ENCODE peak calls at places on chromosomes 13 and 19, in four cellular contexts. One of them, this sample, is unnamed.

GRCh38 chr19:14450168-14450874 is 17.2 kb downstream of the PKN1 start:
- DNase-seq in CD8-positive, alpha-beta T cell: peak
- DNase-seq in germinal center: peak
- DNase-seq in T-helper 1 cell: peak
- DNase-seq in this sample: peak

GRCh38 chr19:19170053-19170945 is at the start of gene MEF2B:
- DNase-seq in CD8-positive, alpha-beta T cell: peak
- DNase-seq in germinal center: peak
- DNase-seq in T-helper 1 cell: peak
- DNase-seq in this sample: peak

GRCh38 chr13:30255696-30256095 is 51.7 kb downstream of the KATNAL1 start:
- DNase-seq in CD8-positive, alpha-beta T cell: no peak
- DNase-seq in germinal center: no peak
- DNase-seq in T-helper 1 cell: no peak
- DNase-seq in this sample: no peak

GRCh38 chr13:87676254-87677042 is 5.3 kb downstream of the SLITRK5 start:
- DNase-seq in CD8-positive, alpha-beta T cell: no peak
- DNase-seq in germinal center: no peak
- DNase-seq in T-helper 1 cell: no peak
- DNase-seq in this sample: no peak

GRCh38 chr19:16012552-16012951 is 63.7 kb upstream of the TPM4 start:
- DNase-seq in CD8-positive, alpha-beta T cell: no peak
- DNase-seq in germinal center: no peak
- DNase-seq in T-helper 1 cell: no peak
- DNase-seq in this sample: no peak

GRCh38 chr13:18944501-18945068 is 237.0 kb downstream of the TUBA3C start:
- DNase-seq in CD8-positive, alpha-beta T cell: no peak
- DNase-seq in germinal center: no peak
- DNase-seq in T-helper 1 cell: no peak
- DNase-seq in this sample: no peak

GRCh38 chr13:26619321-26619720 is 61.8 kb downstream of the WASF3 start:
- DNase-seq in CD8-positive, alpha-beta T cell: no peak
- DNase-seq in germinal center: no peak
- DNase-seq in T-helper 1 cell: no peak
- DNase-seq in this sample: no peak

GRCh38 chr19:29812080-29812880 is 489 bp downstream of the CCNE1 start:
- DNase-seq in CD8-positive, alpha-beta T cell: no peak
- DNase-seq in germinal center: no peak
- DNase-seq in T-helper 1 cell: peak
- DNase-seq in this sample: peak

GRCh38 chr19:51546107-51546649 is 14.7 kb upstream of the SIGLEC6 start:
- DNase-seq in CD8-positive, alpha-beta T cell: no peak
- DNase-seq in germinal center: no peak
- DNase-seq in T-helper 1 cell: no peak
- DNase-seq in this sample: no peak

GRCh38 chr13:114161644-114162532 is 17.2 kb upstream of the CFAP97D2 start:
- DNase-seq in CD8-positive, alpha-beta T cell: no peak
- DNase-seq in germinal center: no peak
- DNase-seq in T-helper 1 cell: peak
- DNase-seq in this sample: no peak

GRCh38 chr13:63435668-63436275 is 2020.1 kb upstream of the PCDH20 start:
- DNase-seq in CD8-positive, alpha-beta T cell: no peak
- DNase-seq in germinal center: no peak
- DNase-seq in T-helper 1 cell: no peak
- DNase-seq in this sample: no peak

GRCh38 chr19:29610574-29611271 is 4.6 kb downstream of the POP4 start:
- DNase-seq in CD8-positive, alpha-beta T cell: peak
- DNase-seq in germinal center: peak
- DNase-seq in T-helper 1 cell: peak
- DNase-seq in this sample: peak

GRCh38 chr19:39070888-39071287 is 13.3 kb upstream of the ACP7 start:
- DNase-seq in CD8-positive, alpha-beta T cell: no peak
- DNase-seq in germinal center: no peak
- DNase-seq in T-helper 1 cell: no peak
- DNase-seq in this sample: no peak

GRCh38 chr13:98039964-98040363 is 86.5 kb downstream of the IPO5 start:
- DNase-seq in CD8-positive, alpha-beta T cell: no peak
- DNase-seq in germinal center: no peak
- DNase-seq in T-helper 1 cell: no peak
- DNase-seq in this sample: no peak

GRCh38 chr19:38740932-38741331 is 3.3 kb downstream of the CAPN12 start:
- DNase-seq in CD8-positive, alpha-beta T cell: no peak
- DNase-seq in germinal center: no peak
- DNase-seq in T-helper 1 cell: no peak
- DNase-seq in this sample: no peak

GRCh38 chr13:50236898-50237318 is 221.7 kb downstream of the KCNRG start:
- DNase-seq in CD8-positive, alpha-beta T cell: peak
- DNase-seq in germinal center: peak
- DNase-seq in T-helper 1 cell: peak
- DNase-seq in this sample: no peak

GRCh38 chr19:18494267-18494607 is 27.6 kb downstream of the ELL start:
- DNase-seq in CD8-positive, alpha-beta T cell: peak
- DNase-seq in germinal center: no peak
- DNase-seq in T-helper 1 cell: no peak
- DNase-seq in this sample: no peak

GRCh38 chr13:49980266-49980665 is 16.6 kb upstream of the TRIM13 start:
- DNase-seq in CD8-positive, alpha-beta T cell: no peak
- DNase-seq in germinal center: no peak
- DNase-seq in T-helper 1 cell: no peak
- DNase-seq in this sample: no peak

GRCh38 chr19:13026478-13026999 is 31.3 kb downstream of the NFIX start:
- DNase-seq in CD8-positive, alpha-beta T cell: no peak
- DNase-seq in germinal center: no peak
- DNase-seq in T-helper 1 cell: no peak
- DNase-seq in this sample: no peak

GRCh38 chr19:53086949-53087348 is 16.3 kb downstream of the ZNF160 start:
- DNase-seq in CD8-positive, alpha-beta T cell: no peak
- DNase-seq in germinal center: no peak
- DNase-seq in T-helper 1 cell: no peak
- DNase-seq in this sample: no peak